ENCODE peak calls at places on chromosomes 13 and 19, in seven cellular contexts. One of them, this sample, is unnamed.

GRCh38 chr19:8194528-8195275 is 14.5 kb upstream of the CERS4 start:
- DNase-seq in body of pancreas: no peak
- DNase-seq in left lung: peak; percentile 83
- DNase-seq in fibroblast of mammary gland: no peak
- DNase-seq in brain microvascular endothelial cell: no peak
- DNase-seq in right lobe of liver: peak; percentile 59
- DNase-seq in tibial nerve: no peak
- DNase-seq in this sample: no peak

GRCh38 chr19:53424968-53425597 is 6.7 kb upstream of the ZNF761 start:
- DNase-seq in tibial nerve: peak; percentile 71
- DNase-seq in fibroblast of mammary gland: peak; percentile 71
- DNase-seq in left lung: peak; percentile 76
- DNase-seq in body of pancreas: peak; percentile 80
- DNase-seq in brain microvascular endothelial cell: peak; percentile 62
- DNase-seq in right lobe of liver: peak; percentile 64
- DNase-seq in this sample: peak; percentile 56

GRCh38 chr13:29758591-29759114 is 91.8 kb downstream of the UBL3 start:
- DNase-seq in fibroblast of mammary gland: no peak
- DNase-seq in left lung: peak; percentile 85
- DNase-seq in right lobe of liver: no peak
- DNase-seq in body of pancreas: no peak
- DNase-seq in tibial nerve: no peak
- DNase-seq in brain microvascular endothelial cell: peak; percentile 18
- DNase-seq in this sample: no peak

GRCh38 chr19:48560095-48560530 is 8.1 kb downstream of the SULT2B1 start:
- DNase-seq in left lung: no peak
- DNase-seq in tibial nerve: no peak
- DNase-seq in brain microvascular endothelial cell: no peak
- DNase-seq in body of pancreas: no peak
- DNase-seq in right lobe of liver: no peak
- DNase-seq in fibroblast of mammary gland: peak; percentile 18
- DNase-seq in this sample: no peak

GRCh38 chr19:42323473-42323851 is 2.0 kb upstream of the MEGF8 start:
- DNase-seq in body of pancreas: no peak
- DNase-seq in brain microvascular endothelial cell: no peak
- DNase-seq in right lobe of liver: no peak
- DNase-seq in fibroblast of mammary gland: no peak
- DNase-seq in tibial nerve: no peak
- DNase-seq in left lung: no peak
- DNase-seq in this sample: peak; percentile 19

GRCh38 chr13:62875118-62875640 is 1459.5 kb upstream of the PCDH20 start:
- DNase-seq in right lobe of liver: no peak
- DNase-seq in fibroblast of mammary gland: peak; percentile 25
- DNase-seq in left lung: no peak
- DNase-seq in brain microvascular endothelial cell: no peak
- DNase-seq in body of pancreas: no peak
- DNase-seq in tibial nerve: no peak
- DNase-seq in this sample: peak; percentile 13

GRCh38 chr13:27956576-27957300 is 12.4 kb downstream of the CDX2 start:
- DNase-seq in left lung: no peak
- DNase-seq in brain microvascular endothelial cell: no peak
- DNase-seq in right lobe of liver: no peak
- DNase-seq in body of pancreas: no peak
- DNase-seq in fibroblast of mammary gland: no peak
- DNase-seq in tibial nerve: no peak
- DNase-seq in this sample: no peak

GRCh38 chr19:8494158-8494557 is 8.3 kb downstream of the PRAM1 start:
- DNase-seq in left lung: peak; percentile 87
- DNase-seq in brain microvascular endothelial cell: no peak
- DNase-seq in tibial nerve: no peak
- DNase-seq in body of pancreas: no peak
- DNase-seq in fibroblast of mammary gland: no peak
- DNase-seq in right lobe of liver: no peak
- DNase-seq in this sample: no peak

GRCh38 chr13:82962422-82962821 is 919.9 kb downstream of the SLITRK1 start:
- DNase-seq in fibroblast of mammary gland: peak; percentile 11
- DNase-seq in tibial nerve: no peak
- DNase-seq in left lung: no peak
- DNase-seq in right lobe of liver: no peak
- DNase-seq in brain microvascular endothelial cell: peak; percentile 11
- DNase-seq in body of pancreas: no peak
- DNase-seq in this sample: no peak

GRCh38 chr19:29666634-29667389 is 1.6 kb downstream of the PLEKHF1 start:
- DNase-seq in left lung: peak; percentile 71
- DNase-seq in fibroblast of mammary gland: peak; percentile 76
- DNase-seq in body of pancreas: peak; percentile 35
- DNase-seq in tibial nerve: peak; percentile 70
- DNase-seq in right lobe of liver: peak; percentile 66
- DNase-seq in brain microvascular endothelial cell: peak; percentile 54
- DNase-seq in this sample: peak; percentile 67

GRCh38 chr13:41059466-41059865 is 1.8 kb upstream of the WBP4 start:
- DNase-seq in body of pancreas: no peak
- DNase-seq in brain microvascular endothelial cell: no peak
- DNase-seq in tibial nerve: no peak
- DNase-seq in left lung: no peak
- DNase-seq in right lobe of liver: no peak
- DNase-seq in fibroblast of mammary gland: peak; percentile 44
- DNase-seq in this sample: no peak

GRCh38 chr13:96898212-96898611 is 96.1 kb downstream of the OXGR1 start:
- DNase-seq in body of pancreas: no peak
- DNase-seq in tibial nerve: no peak
- DNase-seq in left lung: no peak
- DNase-seq in right lobe of liver: no peak
- DNase-seq in fibroblast of mammary gland: peak; percentile 80
- DNase-seq in brain microvascular endothelial cell: peak; percentile 41
- DNase-seq in this sample: peak; percentile 24

GRCh38 chr19:41575998-41576397 is at the start of gene CEACAM21:
- DNase-seq in fibroblast of mammary gland: no peak
- DNase-seq in body of pancreas: no peak
- DNase-seq in left lung: peak; percentile 88
- DNase-seq in right lobe of liver: peak; percentile 75
- DNase-seq in tibial nerve: peak; percentile 34
- DNase-seq in brain microvascular endothelial cell: no peak
- DNase-seq in this sample: no peak

GRCh38 chr13:104477256-104477655 is 1411.0 kb upstream of the SLC10A2 start:
- DNase-seq in tibial nerve: no peak
- DNase-seq in fibroblast of mammary gland: peak; percentile 33
- DNase-seq in left lung: no peak
- DNase-seq in brain microvascular endothelial cell: peak; percentile 80
- DNase-seq in right lobe of liver: no peak
- DNase-seq in body of pancreas: no peak
- DNase-seq in this sample: peak; percentile 4

GRCh38 chr19:17404015-17404414 is 1.4 kb downstream of the BST2 start:
- DNase-seq in left lung: no peak
- DNase-seq in body of pancreas: no peak
- DNase-seq in fibroblast of mammary gland: no peak
- DNase-seq in right lobe of liver: no peak
- DNase-seq in tibial nerve: no peak
- DNase-seq in brain microvascular endothelial cell: no peak
- DNase-seq in this sample: no peak

GRCh38 chr13:43573787-43574562 is 212.8 kb downstream of the ENOX1 start:
- DNase-seq in fibroblast of mammary gland: no peak
- DNase-seq in brain microvascular endothelial cell: no peak
- DNase-seq in body of pancreas: no peak
- DNase-seq in left lung: no peak
- DNase-seq in tibial nerve: no peak
- DNase-seq in right lobe of liver: no peak
- DNase-seq in this sample: no peak

GRCh38 chr13:42612021-42612765 is 38.2 kb downstream of the TNFSF11 start:
- DNase-seq in fibroblast of mammary gland: peak; percentile 34
- DNase-seq in brain microvascular endothelial cell: no peak
- DNase-seq in body of pancreas: no peak
- DNase-seq in tibial nerve: no peak
- DNase-seq in left lung: no peak
- DNase-seq in right lobe of liver: no peak
- DNase-seq in this sample: no peak

GRCh38 chr13:40120781-40121180 is 465.3 kb downstream of the COG6 start:
- DNase-seq in body of pancreas: no peak
- DNase-seq in right lobe of liver: no peak
- DNase-seq in left lung: no peak
- DNase-seq in fibroblast of mammary gland: peak; percentile 61
- DNase-seq in brain microvascular endothelial cell: no peak
- DNase-seq in tibial nerve: no peak
- DNase-seq in this sample: no peak

GRCh38 chr19:19039901-19040300 is 6.5 kb downstream of the ARMC6 start:
- DNase-seq in left lung: no peak
- DNase-seq in fibroblast of mammary gland: no peak
- DNase-seq in body of pancreas: no peak
- DNase-seq in brain microvascular endothelial cell: no peak
- DNase-seq in tibial nerve: no peak
- DNase-seq in right lobe of liver: peak; percentile 16
- DNase-seq in this sample: no peak

GRCh38 chr19:20969498-20969897 is 46.4 kb downstream of the ZNF85 start:
- DNase-seq in fibroblast of mammary gland: no peak
- DNase-seq in tibial nerve: no peak
- DNase-seq in right lobe of liver: no peak
- DNase-seq in body of pancreas: peak; percentile 61
- DNase-seq in left lung: no peak
- DNase-seq in brain microvascular endothelial cell: no peak
- DNase-seq in this sample: no peak

GRCh38 chr19:21626924-21627697 is 121.7 kb downstream of the ZNF429 start:
- DNase-seq in right lobe of liver: no peak
- DNase-seq in tibial nerve: no peak
- DNase-seq in brain microvascular endothelial cell: no peak
- DNase-seq in fibroblast of mammary gland: no peak
- DNase-seq in body of pancreas: no peak
- DNase-seq in left lung: no peak
- DNase-seq in this sample: no peak

GRCh38 chr19:43546581-43546980 is 13.6 kb downstream of the ZNF575 start:
- DNase-seq in left lung: peak; percentile 24
- DNase-seq in fibroblast of mammary gland: no peak
- DNase-seq in body of pancreas: no peak
- DNase-seq in brain microvascular endothelial cell: no peak
- DNase-seq in right lobe of liver: no peak
- DNase-seq in tibial nerve: no peak
- DNase-seq in this sample: no peak

GRCh38 chr19:4916292-4917082 is 7.2 kb downstream of the UHRF1 start:
- DNase-seq in fibroblast of mammary gland: no peak
- DNase-seq in tibial nerve: no peak
- DNase-seq in brain microvascular endothelial cell: no peak
- DNase-seq in right lobe of liver: no peak
- DNase-seq in left lung: peak; percentile 83
- DNase-seq in body of pancreas: no peak
- DNase-seq in this sample: no peak

DNA sequence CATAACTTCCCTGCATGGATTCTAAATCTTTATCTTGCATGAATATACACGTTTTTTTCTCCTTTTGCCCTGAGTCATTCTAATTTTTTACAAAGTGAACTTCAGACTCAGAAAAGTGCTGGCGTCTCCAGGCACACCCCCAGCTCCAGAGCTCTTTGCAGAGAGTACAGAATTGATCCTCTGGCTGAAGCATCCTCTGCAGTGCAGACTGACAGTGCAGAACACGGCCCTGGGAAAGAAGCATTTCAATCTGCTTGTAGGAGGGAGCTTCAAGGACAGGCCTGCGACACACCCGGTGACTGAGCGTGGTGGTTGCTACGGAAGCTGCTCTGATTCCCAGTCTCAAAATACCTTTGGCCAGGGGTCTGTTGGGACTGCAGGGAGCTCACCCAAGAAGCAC is 228.1 kb downstream of the FGF9 start:
- DNase-seq in fibroblast of mammary gland: no peak
- DNase-seq in left lung: no peak
- DNase-seq in body of pancreas: no peak
- DNase-seq in brain microvascular endothelial cell: no peak
- DNase-seq in right lobe of liver: no peak
- DNase-seq in tibial nerve: no peak
- DNase-seq in this sample: no peak
- H3K4me3 ChIP-seq in fibroblast of mammary gland: no peak overlapping the region
- H3K4me3 ChIP-seq in left lung: no peak overlapping the region
- H3K4me3 ChIP-seq in body of pancreas: no peak overlapping the region
- H3K4me3 ChIP-seq in brain microvascular endothelial cell: no peak overlapping the region
- H3K4me3 ChIP-seq in right lobe of liver: no peak overlapping the region
- H3K4me3 ChIP-seq in tibial nerve: no peak overlapping the region
- H3K4me3 ChIP-seq in this sample: no peak overlapping the region

GRCh38 chr19:38451629-38452028 is 18.1 kb downstream of the RYR1 start:
- DNase-seq in body of pancreas: no peak
- DNase-seq in left lung: no peak
- DNase-seq in right lobe of liver: no peak
- DNase-seq in fibroblast of mammary gland: no peak
- DNase-seq in brain microvascular endothelial cell: no peak
- DNase-seq in tibial nerve: no peak
- DNase-seq in this sample: no peak

GRCh38 chr19:38453596-38453995 is 20.1 kb downstream of the RYR1 start:
- DNase-seq in body of pancreas: no peak
- DNase-seq in left lung: no peak
- DNase-seq in brain microvascular endothelial cell: no peak
- DNase-seq in fibroblast of mammary gland: no peak
- DNase-seq in tibial nerve: no peak
- DNase-seq in right lobe of liver: no peak
- DNase-seq in this sample: no peak

GRCh38 chr19:38452430-38453366 is 19.2 kb downstream of the RYR1 start:
- DNase-seq in left lung: peak; percentile 83
- DNase-seq in tibial nerve: no peak
- DNase-seq in right lobe of liver: no peak
- DNase-seq in fibroblast of mammary gland: no peak
- DNase-seq in body of pancreas: peak; percentile 13
- DNase-seq in brain microvascular endothelial cell: no peak
- DNase-seq in this sample: no peak

GRCh38 chr19:38449518-38449917 is 16.0 kb downstream of the RYR1 start:
- DNase-seq in fibroblast of mammary gland: no peak
- DNase-seq in left lung: no peak
- DNase-seq in right lobe of liver: no peak
- DNase-seq in brain microvascular endothelial cell: no peak
- DNase-seq in body of pancreas: no peak
- DNase-seq in tibial nerve: no peak
- DNase-seq in this sample: no peak

DNA sequence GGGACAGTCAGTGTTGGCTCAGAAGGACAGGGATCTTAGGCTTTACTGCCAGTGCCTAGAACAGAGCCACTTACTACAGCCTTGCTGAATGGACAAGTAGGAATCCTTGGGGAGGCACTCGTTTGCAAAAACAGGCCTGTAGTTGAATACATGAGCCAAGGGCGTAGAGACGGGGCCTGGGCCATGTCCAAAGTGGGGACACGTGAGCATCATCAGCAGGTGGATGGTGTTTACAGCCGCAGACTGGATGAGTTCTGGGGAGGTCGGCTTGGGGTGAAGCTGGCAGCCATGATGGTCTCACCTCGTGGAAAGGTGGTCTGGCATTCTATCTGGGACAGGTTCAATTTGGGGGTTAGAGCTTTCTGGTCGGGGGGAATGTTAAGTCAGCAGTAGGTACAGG is 17.5 kb downstream of the RYR1 start:
- DNase-seq in brain microvascular endothelial cell: no peak
- DNase-seq in fibroblast of mammary gland: no peak
- DNase-seq in left lung: no peak
- DNase-seq in right lobe of liver: no peak
- DNase-seq in body of pancreas: no peak
- DNase-seq in tibial nerve: no peak
- DNase-seq in this sample: no peak
- TF ChIP-seq CTCF in brain microvascular endothelial cell: no peak
- TF ChIP-seq CTCF in fibroblast of mammary gland: no peak
- TF ChIP-seq CTCF in left lung: no peak
- TF ChIP-seq CTCF in right lobe of liver: no peak
- TF ChIP-seq CTCF in body of pancreas: no peak
- TF ChIP-seq CTCF in tibial nerve: no peak
- TF ChIP-seq CTCF in this sample: no peak

GRCh38 chr13:113448545-113448884 is 4.8 kb downstream of the ADPRHL1 start:
- DNase-seq in body of pancreas: peak; percentile 79
- DNase-seq in right lobe of liver: no peak
- DNase-seq in fibroblast of mammary gland: no peak
- DNase-seq in brain microvascular endothelial cell: no peak
- DNase-seq in left lung: no peak
- DNase-seq in tibial nerve: no peak
- DNase-seq in this sample: no peak
- H3K4me3 ChIP-seq in body of pancreas: no peak overlapping the region
- H3K4me3 ChIP-seq in right lobe of liver: no peak overlapping the region
- H3K4me3 ChIP-seq in fibroblast of mammary gland: peak overlapping the region; percentile 70
- H3K4me3 ChIP-seq in brain microvascular endothelial cell: no peak overlapping the region
- H3K4me3 ChIP-seq in left lung: no peak overlapping the region
- H3K4me3 ChIP-seq in tibial nerve: no peak overlapping the region
- H3K4me3 ChIP-seq in this sample: no peak overlapping the region

GRCh38 chr13:52738719-52739467 is 727 bp downstream of the CNMD start:
- DNase-seq in fibroblast of mammary gland: no peak
- DNase-seq in brain microvascular endothelial cell: no peak
- DNase-seq in left lung: peak; percentile 82
- DNase-seq in body of pancreas: no peak
- DNase-seq in tibial nerve: no peak
- DNase-seq in right lobe of liver: no peak
- DNase-seq in this sample: no peak
- TF ChIP-seq CTCF in fibroblast of mammary gland: no peak
- TF ChIP-seq CTCF in brain microvascular endothelial cell: peak; percentile 47
- TF ChIP-seq CTCF in left lung: peak; percentile 46
- TF ChIP-seq CTCF in body of pancreas: no peak
- TF ChIP-seq CTCF in tibial nerve: no peak
- TF ChIP-seq CTCF in right lobe of liver: peak; percentile 46
- TF ChIP-seq CTCF in this sample: no peak